ENCODE peak calls at places on chromosomes 2 and 18, in five cellular contexts. One of them, this sample, is unnamed.

GRCh38 chr2:29518988-29519925 is 402.1 kb downstream of the ALK start:
- DNase-seq in GM12878: no peak
- DNase-seq in HepG2: no peak
- DNase-seq in H1: no peak
- DNase-seq in K562: no peak
- DNase-seq in this sample: no peak

GRCh38 chr18:7021994-7022840 is 95.4 kb downstream of the LAMA1 start:
- DNase-seq in H1: no peak
- DNase-seq in K562: peak
- DNase-seq in GM12878: no peak
- DNase-seq in HepG2: peak
- DNase-seq in this sample: peak

GRCh38 chr18:69567813-69568488 is 167.3 kb downstream of the DOK6 start:
- DNase-seq in K562: no peak
- DNase-seq in H1: no peak
- DNase-seq in HepG2: peak
- DNase-seq in GM12878: no peak
- DNase-seq in this sample: no peak

GRCh38 chr2:115412501-115412900 is 970.1 kb downstream of the DPP10 start:
- DNase-seq in GM12878: no peak
- DNase-seq in HepG2: no peak
- DNase-seq in K562: no peak
- DNase-seq in H1: no peak
- DNase-seq in this sample: no peak

GRCh38 chr2:35787302-35788031 is 568.1 kb upstream of the CRIM1 start:
- DNase-seq in HepG2: no peak
- DNase-seq in K562: no peak
- DNase-seq in H1: no peak
- DNase-seq in GM12878: no peak
- DNase-seq in this sample: no peak

GRCh38 chr2:127066942-127067341 is 40.0 kb downstream of the BIN1 start:
- DNase-seq in K562: no peak
- DNase-seq in GM12878: no peak
- DNase-seq in H1: no peak
- DNase-seq in HepG2: no peak
- DNase-seq in this sample: no peak

GRCh38 chr2:1988049-1988448 is 243.7 kb upstream of the PXDN start:
- DNase-seq in K562: no peak
- DNase-seq in HepG2: no peak
- DNase-seq in GM12878: no peak
- DNase-seq in H1: no peak
- DNase-seq in this sample: no peak

GRCh38 chr18:68233043-68233442 is 481.9 kb downstream of the TMX3 start:
- DNase-seq in HepG2: no peak
- DNase-seq in K562: no peak
- DNase-seq in GM12878: no peak
- DNase-seq in H1: no peak
- DNase-seq in this sample: no peak

GRCh38 chr2:223604231-223604630 is 2.1 kb upstream of the SCG2 start:
- DNase-seq in GM12878: no peak
- DNase-seq in K562: no peak
- DNase-seq in HepG2: no peak
- DNase-seq in H1: no peak
- DNase-seq in this sample: no peak

GRCh38 chr2:64649626-64650025 is 4.1 kb downstream of the SERTAD2 start:
- DNase-seq in H1: no peak
- DNase-seq in K562: no peak
- DNase-seq in GM12878: no peak
- DNase-seq in HepG2: peak
- DNase-seq in this sample: no peak

GRCh38 chr18:11891737-11892136 is 16.4 kb downstream of the MPPE1 start:
- DNase-seq in HepG2: no peak
- DNase-seq in H1: no peak
- DNase-seq in GM12878: no peak
- DNase-seq in K562: no peak
- DNase-seq in this sample: no peak

GRCh38 chr2:156901373-156902031 is 356.0 kb upstream of the GALNT5 start:
- DNase-seq in H1: no peak
- DNase-seq in GM12878: no peak
- DNase-seq in K562: no peak
- DNase-seq in HepG2: no peak
- DNase-seq in this sample: no peak

GRCh38 chr2:100802076-100802475 is 17.9 kb upstream of the NPAS2 start:
- DNase-seq in GM12878: no peak
- DNase-seq in H1: no peak
- DNase-seq in HepG2: no peak
- DNase-seq in K562: no peak
- DNase-seq in this sample: no peak

GRCh38 chr2:119736021-119736420 is 23.7 kb upstream of the PTPN4 start:
- DNase-seq in GM12878: no peak
- DNase-seq in K562: no peak
- DNase-seq in H1: no peak
- DNase-seq in HepG2: no peak
- DNase-seq in this sample: no peak

GRCh38 chr2:214233164-214233563 is 177.7 kb upstream of the VWC2L start:
- DNase-seq in H1: no peak
- DNase-seq in K562: no peak
- DNase-seq in HepG2: no peak
- DNase-seq in GM12878: no peak
- DNase-seq in this sample: no peak

GRCh38 chr18:56974141-56974540 is 172.7 kb upstream of the BOD1L2 start:
- DNase-seq in K562: no peak
- DNase-seq in H1: no peak
- DNase-seq in GM12878: no peak
- DNase-seq in HepG2: no peak
- DNase-seq in this sample: no peak

GRCh38 chr2:6442252-6442651 is 423.5 kb downstream of the CMPK2 start:
- DNase-seq in GM12878: no peak
- DNase-seq in HepG2: no peak
- DNase-seq in K562: no peak
- DNase-seq in H1: no peak
- DNase-seq in this sample: no peak

GRCh38 chr2:217790195-217790594 is 212.6 kb downstream of the TNS1 start:
- DNase-seq in K562: no peak
- DNase-seq in H1: no peak
- DNase-seq in HepG2: peak
- DNase-seq in GM12878: no peak
- DNase-seq in this sample: no peak

GRCh38 chr2:210169871-210170441 is 1.3 kb downstream of the KANSL1L start:
- DNase-seq in K562: no peak
- DNase-seq in HepG2: peak
- DNase-seq in GM12878: peak
- DNase-seq in H1: no peak
- DNase-seq in this sample: no peak

GRCh38 chr2:155176345-155176744 is 477.9 kb downstream of the KCNJ3 start:
- DNase-seq in H1: no peak
- DNase-seq in GM12878: no peak
- DNase-seq in HepG2: no peak
- DNase-seq in K562: no peak
- DNase-seq in this sample: no peak

GRCh38 chr18:32443356-32443755 is 27.3 kb downstream of the GAREM1 start:
- DNase-seq in K562: no peak
- DNase-seq in HepG2: no peak
- DNase-seq in H1: no peak
- DNase-seq in GM12878: no peak
- DNase-seq in this sample: no peak

GRCh38 chr2:195710407-195710806 is 53.4 kb downstream of the SLC39A10 start:
- DNase-seq in HepG2: no peak
- DNase-seq in K562: no peak
- DNase-seq in GM12878: no peak
- DNase-seq in H1: no peak
- DNase-seq in this sample: no peak

GRCh38 chr18:76589309-76589708 is 94.3 kb upstream of the ZNF516 start:
- DNase-seq in HepG2: no peak
- DNase-seq in H1: no peak
- DNase-seq in GM12878: no peak
- DNase-seq in K562: no peak
- DNase-seq in this sample: no peak

GRCh38 chr2:75602724-75603342 is 42.1 kb upstream of the EVA1A start:
- DNase-seq in K562: no peak
- DNase-seq in H1: no peak
- DNase-seq in HepG2: no peak
- DNase-seq in GM12878: no peak
- DNase-seq in this sample: no peak

GRCh38 chr2:222424281-222424728 is at the start of gene SGPP2:
- DNase-seq in HepG2: no peak
- DNase-seq in GM12878: no peak
- DNase-seq in H1: no peak
- DNase-seq in K562: no peak
- DNase-seq in this sample: no peak
- TF ChIP-seq SRF in HepG2: no peak
- TF ChIP-seq SRF in GM12878: no peak
- TF ChIP-seq SRF in H1: no peak
- TF ChIP-seq SRF in K562: no peak
- TF ChIP-seq SRF in this sample: no peak

GRCh38 chr2:62858231-62858832 is 152.8 kb downstream of the EHBP1 start:
- DNase-seq in H1: no peak
- DNase-seq in HepG2: no peak
- DNase-seq in GM12878: no peak
- DNase-seq in K562: no peak
- DNase-seq in this sample: no peak
- TF ChIP-seq YY1 in H1: no peak
- TF ChIP-seq YY1 in HepG2: no peak
- TF ChIP-seq YY1 in GM12878: no peak
- TF ChIP-seq YY1 in K562: no peak
- TF ChIP-seq YY1 in this sample: no peak

GRCh38 chr18:58247363-58247834 is 203.4 kb downstream of the NEDD4L start:
- DNase-seq in HepG2: no peak
- DNase-seq in GM12878: no peak
- DNase-seq in H1: no peak
- DNase-seq in K562: no peak
- DNase-seq in this sample: no peak
- TF ChIP-seq POLR2A in HepG2: no peak
- TF ChIP-seq POLR2A in GM12878: no peak
- TF ChIP-seq POLR2A in H1: no peak
- TF ChIP-seq POLR2A in K562: no peak
- TF ChIP-seq POLR2A in this sample: no peak

DNA sequence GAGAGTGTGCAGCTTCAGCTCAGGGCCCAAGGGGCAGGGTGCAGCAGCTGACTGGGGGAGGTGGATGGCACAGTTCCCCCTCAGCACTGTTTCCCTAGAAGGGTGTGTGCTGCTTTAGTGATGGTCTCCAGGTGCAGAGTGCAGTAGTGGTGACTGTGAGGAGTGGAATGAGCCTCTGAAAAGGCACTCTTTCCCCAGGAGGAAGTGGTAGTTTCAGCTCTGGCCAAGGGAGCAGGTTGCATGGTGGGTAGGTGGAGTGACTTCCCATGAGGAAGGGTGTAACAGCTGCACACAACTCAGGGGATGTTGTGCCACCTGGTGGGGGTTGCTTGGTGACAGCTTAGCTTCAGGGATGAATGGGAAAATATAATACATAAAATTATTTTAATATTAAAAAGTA is 251.5 kb upstream of the NXPH2 start:
- DNase-seq in K562: no peak
- DNase-seq in GM12878: peak
- DNase-seq in HepG2: peak
- DNase-seq in H1: no peak
- DNase-seq in this sample: peak
- TF ChIP-seq SRF in K562: no peak
- TF ChIP-seq SRF in GM12878: no peak
- TF ChIP-seq SRF in HepG2: no peak
- TF ChIP-seq SRF in H1: no peak
- TF ChIP-seq SRF in this sample: no peak

DNA sequence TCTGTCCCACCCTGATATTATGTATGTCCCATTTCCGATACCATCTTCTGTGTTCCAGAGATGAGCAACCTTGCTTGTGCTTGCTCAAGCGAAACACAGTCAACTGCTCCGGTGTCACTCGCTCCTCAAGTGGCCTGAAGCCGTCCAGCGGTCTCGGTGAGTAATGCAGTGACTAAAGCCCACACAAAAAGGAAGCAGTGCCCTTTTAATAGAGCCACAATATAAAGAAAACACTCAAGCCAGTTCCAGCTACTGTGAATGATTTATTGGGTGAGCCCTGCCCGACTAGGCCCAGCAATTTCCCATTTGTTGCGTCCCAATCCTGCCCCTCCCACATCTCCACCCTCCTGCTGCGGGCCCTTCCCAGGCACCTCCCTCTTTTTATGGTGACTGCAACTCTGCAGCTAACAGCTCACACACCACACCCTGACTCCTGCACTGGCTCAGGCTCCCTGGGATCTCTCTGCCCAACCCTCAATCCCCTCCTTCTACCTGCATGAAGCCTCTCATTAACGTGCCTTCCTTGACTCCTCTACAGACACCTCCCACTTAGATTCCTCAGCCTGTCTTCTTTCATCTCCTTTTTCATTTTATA is 44.2 kb upstream of the DSC1 start:
- DNase-seq in HepG2: peak
- DNase-seq in GM12878: peak
- DNase-seq in H1: peak
- DNase-seq in K562: peak
- DNase-seq in this sample: peak
- TF ChIP-seq YY1 in HepG2: no peak
- TF ChIP-seq YY1 in GM12878: no peak
- TF ChIP-seq YY1 in H1: no peak
- TF ChIP-seq YY1 in K562: no peak
- TF ChIP-seq YY1 in this sample: no peak

GRCh38 chr18:40293311-40293710 is 1661.7 kb upstream of the PIK3C3 start:
- DNase-seq in GM12878: no peak
- DNase-seq in K562: no peak
- DNase-seq in H1: no peak
- DNase-seq in HepG2: no peak
- DNase-seq in this sample: no peak
- TF ChIP-seq POLR2A in GM12878: no peak
- TF ChIP-seq POLR2A in K562: no peak
- TF ChIP-seq POLR2A in H1: no peak
- TF ChIP-seq POLR2A in HepG2: no peak
- TF ChIP-seq POLR2A in this sample: no peak

This sample was measured in HCT116.